ENCODE peak calls at places on chromosome 15, in four cellular contexts. W is GM23338, V is K562, L is HepG2. M is an unnamed sample.

GRCh38 chr15:48887144-48887543 is 9.2 kb downstream of the EID1 start:
- DNase-seq in W (no peak), V (no peak), L (no peak), M (no peak)

GRCh38 chr15:60389261-60390077 is 8.3 kb downstream of the ANXA2 start:
- DNase-seq in W (no peak), V (no peak), L (no peak), M (no peak)

GRCh38 chr15:35444557-35445204 is 101.3 kb downstream of the DPH6 start:
- DNase-seq in W (peak; percentile 73), V (peak; percentile 60), L (peak; percentile 37), M (peak; percentile 39)

GRCh38 chr15:100547961-100548360 is 19.2 kb upstream of the CERS3 start:
- DNase-seq in W (no peak), V (no peak), L (no peak), M (no peak)

GRCh38 chr15:43913941-43914340 is 87.1 kb downstream of the WDR76 start:
- DNase-seq in W (no peak), V (no peak), L (no peak), M (no peak)

GRCh38 chr15:101497484-101498034 is 8.1 kb upstream of the PCSK6 start:
- DNase-seq in W (no peak), V (no peak), L (peak; percentile 77), M (no peak)

GRCh38 chr15:72271895-72272212 is 500 bp downstream of the PARP6 start:
- DNase-seq in W (peak; percentile 48), V (peak; percentile 44), L (no peak), M (no peak)

GRCh38 chr15:32834156-32834555 is 116.4 kb downstream of the GREM1 start:
- DNase-seq in W (no peak), V (no peak), L (no peak), M (no peak)

DNA sequence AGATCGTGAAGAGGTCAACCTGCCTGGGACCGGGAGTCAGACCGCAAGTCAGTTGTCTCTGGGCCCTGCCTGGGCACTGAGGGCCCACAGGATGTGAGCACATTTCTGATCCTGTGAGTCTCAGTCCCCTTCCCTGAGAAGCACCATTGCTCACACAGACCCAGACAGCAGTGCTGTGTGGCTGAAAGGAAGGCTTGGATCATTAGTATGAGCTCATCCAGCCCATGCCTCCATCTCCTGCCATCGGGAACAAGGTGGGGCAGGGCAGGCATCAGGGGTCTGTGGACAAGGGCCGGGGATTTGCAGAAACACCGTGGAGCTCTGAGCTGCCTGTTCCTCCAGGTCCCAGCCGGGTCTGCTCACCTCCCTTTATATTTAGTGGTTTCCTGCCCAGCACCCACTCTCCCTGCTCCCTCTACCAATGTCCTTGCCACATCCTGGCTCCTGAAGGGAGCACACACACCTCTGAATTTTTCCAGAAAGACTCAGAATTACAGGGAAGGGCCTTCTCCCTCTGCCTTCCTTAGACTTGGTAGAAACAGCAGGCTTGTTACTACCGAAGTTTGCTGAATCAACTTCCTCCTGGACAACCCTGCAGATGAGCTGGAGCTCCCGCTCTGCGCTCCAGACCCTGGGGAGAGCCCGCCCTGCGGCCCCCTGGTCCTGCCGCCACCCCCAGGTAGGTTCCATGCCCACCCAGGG is 128.3 kb downstream of the NSMCE3 start:
- DNase-seq in W (no peak), V (no peak), L (no peak), M (no peak)
- TF ChIP-seq EZH2 in W (no peak), V (no peak), L (no peak), M (no peak)

GRCh38 chr15:70127288-70127746 is 29.6 kb upstream of the TLE3 start:
- DNase-seq in W (no peak), V (no peak), L (peak; percentile 87), M (no peak)
- TF ChIP-seq REST in W (no peak), V (no peak), L (no peak), M (no peak)

DNA sequence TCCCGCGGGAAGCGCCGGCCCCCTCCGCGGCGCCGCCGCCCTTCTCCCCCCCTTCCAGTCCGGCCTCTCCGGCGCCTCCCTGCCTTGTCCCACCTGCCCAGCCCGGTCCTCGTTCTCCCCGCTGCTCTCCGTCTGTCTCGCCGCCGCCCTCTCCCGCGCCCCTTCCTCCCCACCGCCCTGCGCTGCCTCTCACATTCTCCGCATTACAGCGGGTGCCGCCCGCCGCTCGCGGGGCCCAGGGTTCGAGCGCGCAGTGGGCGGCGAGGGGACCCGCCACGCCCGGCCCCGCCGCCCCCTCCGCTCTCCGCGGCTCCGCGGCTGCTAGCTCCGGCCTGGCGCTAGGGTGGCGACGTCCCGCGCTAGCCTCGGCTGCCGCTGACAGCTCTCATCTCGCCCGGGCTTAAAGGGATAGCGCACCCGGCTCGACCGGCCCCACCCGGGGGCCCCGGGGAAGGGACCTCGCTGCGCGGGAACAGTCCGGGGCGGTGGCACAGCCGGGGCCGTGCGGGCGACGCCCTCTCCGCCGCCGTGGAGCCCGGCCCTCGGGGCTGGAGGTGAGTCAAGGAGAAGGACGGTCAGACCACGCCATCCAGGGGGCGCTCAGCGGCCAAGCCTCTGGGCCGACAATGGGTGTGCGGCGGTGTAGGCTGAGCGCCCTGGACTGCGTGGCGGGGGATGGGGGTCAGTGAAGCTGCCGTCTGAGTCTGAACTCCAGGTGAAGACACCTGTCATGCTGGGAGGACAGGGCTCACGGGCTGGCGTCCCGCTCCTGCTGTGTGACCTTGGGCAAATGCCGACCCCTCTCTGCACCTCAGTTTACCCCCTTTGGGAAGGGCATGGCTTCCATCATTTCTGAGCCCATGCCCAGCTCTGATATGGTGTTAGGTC is 187.4 kb upstream of the LINGO1 start:
- DNase-seq in W (peak; percentile 76), V (peak; percentile 71), L (peak; percentile 14), M (peak; percentile 38)
- TF ChIP-seq EZH2 in W (no peak), V (no peak), L (peak; percentile 74), M (no peak)

DNA sequence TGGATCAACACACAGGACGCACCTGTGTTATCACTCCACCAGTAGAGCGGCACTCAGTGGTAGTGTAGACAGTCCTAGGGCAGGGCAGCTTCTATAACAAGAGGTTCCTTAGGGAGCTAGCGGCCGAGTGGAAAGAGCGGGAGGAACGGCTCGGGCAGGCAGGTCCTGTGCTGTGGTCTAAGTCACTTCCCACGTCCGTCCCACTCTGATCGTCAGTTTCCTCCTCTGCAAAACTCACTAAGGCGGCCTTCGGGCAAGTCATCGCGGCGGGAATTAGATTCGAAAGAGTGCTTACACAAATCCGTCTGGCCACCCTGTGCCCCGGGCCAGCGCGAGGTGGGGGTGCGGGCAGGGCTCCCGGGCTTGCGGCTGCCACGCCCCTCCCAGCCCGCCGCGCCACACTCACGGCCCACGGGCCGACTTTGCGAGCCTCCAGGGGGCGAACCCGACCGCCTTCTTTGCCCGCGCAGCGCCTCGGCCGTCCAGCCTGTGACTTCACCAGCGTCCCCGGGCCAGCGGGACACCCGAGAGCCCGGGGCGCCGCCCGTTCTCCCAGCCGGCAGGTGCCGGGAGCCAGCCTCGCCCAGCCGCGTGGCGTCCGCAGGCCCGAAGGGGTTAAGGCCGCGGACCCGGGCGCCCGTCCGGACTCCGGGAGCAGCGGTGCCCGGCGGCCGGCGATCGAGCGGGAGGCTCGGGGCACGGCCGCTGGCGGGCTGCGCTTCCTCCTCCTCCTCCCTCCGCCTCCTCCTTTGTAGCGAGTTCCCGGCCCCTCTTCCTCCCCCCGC is 426 bp upstream of the CORO2B start:
- DNase-seq in W (peak; percentile 71), V (no peak), L (no peak), M (no peak)
- TF ChIP-seq REST in W (no peak), V (no peak), L (no peak), M (no peak)

DNA sequence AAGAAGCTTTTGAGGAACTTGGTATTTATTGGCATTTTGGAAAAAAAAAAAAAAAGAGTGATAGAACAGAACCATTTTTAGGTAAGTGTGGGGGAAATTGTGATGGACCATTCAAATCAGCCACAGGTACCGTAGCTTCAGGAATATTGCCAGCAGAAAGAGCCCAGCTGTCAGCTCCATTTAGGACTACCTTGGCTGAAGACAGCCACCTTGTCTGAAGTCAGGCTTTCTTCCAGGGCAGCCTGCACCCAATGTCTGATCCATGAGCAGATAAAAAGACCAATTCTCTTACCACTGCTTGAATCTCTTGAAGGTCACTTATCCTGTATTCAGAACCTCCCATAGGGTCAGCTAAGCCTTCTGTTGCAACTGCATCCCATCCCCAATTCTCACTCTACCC is 37.6 kb downstream of the SLCO3A1 start:
- DNase-seq in W (no peak), V (no peak), L (no peak), M (no peak)
- TF ChIP-seq EZH2 in W (no peak), V (no peak), L (no peak), M (no peak)

GRCh38 chr15:90106522-90107117 is 4.4 kb upstream of the IDH2 start:
- DNase-seq in W (no peak), V (peak; percentile 39), L (no peak), M (no peak)

GRCh38 chr15:90105521-90105920 is 3.3 kb upstream of the IDH2 start:
- DNase-seq in W (no peak), V (no peak), L (no peak), M (no peak)

GRCh38 chr15:90103669-90104329 is 1.5 kb upstream of the IDH2 start:
- DNase-seq in W (no peak), V (no peak), L (peak; percentile 60), M (no peak)

GRCh38 chr15:90101969-90102890 is at the start of gene IDH2:
- DNase-seq in W (peak; percentile 93), V (peak; percentile 83), L (peak; percentile 48), M (peak; percentile 38)

DNA sequence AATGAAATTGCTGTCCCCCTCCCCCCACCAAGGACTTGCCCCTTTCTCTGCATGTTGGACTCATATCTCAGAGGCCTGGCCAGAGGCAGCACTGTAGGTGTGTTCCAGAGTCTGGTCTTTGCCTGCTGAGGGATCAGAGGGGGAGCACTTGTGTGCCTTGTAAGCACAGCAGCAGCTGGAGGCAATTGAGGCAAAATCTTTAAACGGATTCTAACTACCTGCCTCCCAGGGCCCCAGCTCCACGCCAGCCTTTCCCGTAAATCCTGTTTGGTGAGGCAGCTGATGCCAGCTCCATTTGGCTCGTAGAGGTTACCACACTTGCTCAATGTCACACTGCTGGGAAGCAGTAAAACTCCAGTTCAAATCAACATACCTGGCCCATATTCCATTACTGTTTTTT is 2.3 kb upstream of the IDH2 start:
- DNase-seq in W (no peak), V (no peak), L (no peak), M (no peak)
- TF ChIP-seq REST in W (no peak), V (no peak), L (no peak), M (no peak)

M was measured in HCT116.